ENCODE peak calls at places on chromosomes 3 and 15, in four cellular contexts. One of them, this sample, is unnamed.

GRCh38 chr3:113079532-113079931 is 88.7 kb downstream of the GTPBP8 start:
- DNase-seq in fibroblast of lung: no peak
- DNase-seq in ovary: no peak
- DNase-seq in sigmoid colon: no peak
- DNase-seq in this sample: peak; percentile 22

GRCh38 chr15:61084944-61085367 is 144.1 kb downstream of the RORA start:
- DNase-seq in fibroblast of lung: no peak
- DNase-seq in ovary: no peak
- DNase-seq in sigmoid colon: no peak
- DNase-seq in this sample: peak; percentile 31

GRCh38 chr15:101000271-101000681 is 81.1 kb downstream of the LRRK1 start:
- DNase-seq in fibroblast of lung: no peak
- DNase-seq in ovary: no peak
- DNase-seq in sigmoid colon: no peak
- DNase-seq in this sample: no peak

GRCh38 chr3:99902091-99902490 is 84.4 kb downstream of the CMSS1 start:
- DNase-seq in fibroblast of lung: peak; percentile 4
- DNase-seq in ovary: no peak
- DNase-seq in sigmoid colon: no peak
- DNase-seq in this sample: no peak

GRCh38 chr3:13308406-13308805 is 111.7 kb downstream of the NUP210 start:
- DNase-seq in fibroblast of lung: peak; percentile 11
- DNase-seq in ovary: no peak
- DNase-seq in sigmoid colon: no peak
- DNase-seq in this sample: peak; percentile 70

GRCh38 chr15:44812029-44812517 is 75.7 kb downstream of the TRIM69 start:
- DNase-seq in fibroblast of lung: no peak
- DNase-seq in ovary: no peak
- DNase-seq in sigmoid colon: no peak
- DNase-seq in this sample: no peak

GRCh38 chr3:61443886-61444285 is 117.5 kb upstream of the PTPRG start:
- DNase-seq in fibroblast of lung: no peak
- DNase-seq in ovary: no peak
- DNase-seq in sigmoid colon: no peak
- DNase-seq in this sample: no peak

GRCh38 chr3:128429275-128429674 is 37.4 kb downstream of the DNAJB8 start:
- DNase-seq in fibroblast of lung: no peak
- DNase-seq in ovary: no peak
- DNase-seq in sigmoid colon: no peak
- DNase-seq in this sample: no peak

GRCh38 chr3:49841126-49841525 is 15.2 kb downstream of the TRAIP start:
- DNase-seq in fibroblast of lung: peak; percentile 28
- DNase-seq in ovary: no peak
- DNase-seq in sigmoid colon: no peak
- DNase-seq in this sample: no peak

GRCh38 chr15:90451215-90451850 is 63.3 kb downstream of the IQGAP1 start:
- DNase-seq in fibroblast of lung: peak; percentile 85
- DNase-seq in ovary: no peak
- DNase-seq in sigmoid colon: no peak
- DNase-seq in this sample: no peak

GRCh38 chr3:3625461-3626271 is 173.6 kb upstream of the LRRN1 start:
- DNase-seq in fibroblast of lung: no peak
- DNase-seq in ovary: no peak
- DNase-seq in sigmoid colon: no peak
- DNase-seq in this sample: no peak

GRCh38 chr3:23992051-23992628 is 47.1 kb downstream of the NR1D2 start:
- DNase-seq in fibroblast of lung: peak; percentile 51
- DNase-seq in ovary: no peak
- DNase-seq in sigmoid colon: no peak
- DNase-seq in this sample: no peak

DNA sequence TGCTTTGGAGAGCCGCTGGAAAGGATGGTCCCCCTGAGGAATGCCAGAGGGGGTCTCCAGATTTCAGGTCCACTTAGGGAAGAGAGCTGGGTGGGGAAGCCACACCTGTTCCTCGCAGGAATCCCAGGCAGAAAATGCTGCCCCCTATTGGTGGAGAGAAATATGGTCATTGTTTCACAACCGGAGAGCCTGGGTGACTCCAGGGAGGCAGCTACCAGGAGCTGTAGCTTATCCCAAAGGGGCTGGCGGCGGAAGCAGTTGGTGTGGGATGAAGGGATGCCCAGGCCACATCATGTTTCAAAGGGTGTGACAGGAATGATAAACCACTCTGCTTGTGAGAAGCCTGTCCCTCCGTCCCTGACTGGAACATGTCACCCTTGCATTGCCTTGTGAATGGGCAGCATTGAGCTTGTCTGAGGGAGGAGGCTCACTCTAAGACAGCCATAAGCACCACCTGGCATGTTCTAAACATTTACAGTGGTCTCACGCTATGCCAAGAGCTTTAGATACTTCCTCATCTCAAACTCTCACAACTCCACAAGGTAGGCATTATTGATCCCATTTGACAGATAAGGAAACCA is 34.5 kb downstream of the POMGNT2 start:
- DNase-seq in fibroblast of lung: no peak
- DNase-seq in ovary: no peak
- DNase-seq in sigmoid colon: no peak
- DNase-seq in this sample: no peak
- TF ChIP-seq CTCF in fibroblast of lung: peak; percentile 43
- TF ChIP-seq CTCF in ovary: no peak
- TF ChIP-seq CTCF in sigmoid colon: no peak
- TF ChIP-seq CTCF in this sample: no peak

GRCh38 chr15:82647045-82647834 is at the start of gene CPEB1:
- DNase-seq in fibroblast of lung: peak; percentile 51
- DNase-seq in ovary: peak; percentile 84
- DNase-seq in sigmoid colon: peak; percentile 88
- DNase-seq in this sample: peak; percentile 68
- TF ChIP-seq CTCF in fibroblast of lung: peak; percentile 12
- TF ChIP-seq CTCF in ovary: no peak
- TF ChIP-seq CTCF in sigmoid colon: no peak
- TF ChIP-seq CTCF in this sample: no peak

GRCh38 chr15:92391640-92392039 is 2.0 kb upstream of the ST8SIA2 start:
- DNase-seq in fibroblast of lung: peak; percentile 20
- DNase-seq in ovary: no peak
- DNase-seq in sigmoid colon: no peak
- DNase-seq in this sample: peak; percentile 40
- TF ChIP-seq CTCF in fibroblast of lung: no peak
- TF ChIP-seq CTCF in ovary: no peak
- TF ChIP-seq CTCF in sigmoid colon: no peak
- TF ChIP-seq CTCF in this sample: peak; percentile 12

GRCh38 chr3:37833790-37834189 is 27.9 kb upstream of the CTDSPL start:
- DNase-seq in fibroblast of lung: no peak
- DNase-seq in ovary: no peak
- DNase-seq in sigmoid colon: no peak
- DNase-seq in this sample: no peak
- TF ChIP-seq CTCF in fibroblast of lung: no peak
- TF ChIP-seq CTCF in ovary: no peak
- TF ChIP-seq CTCF in sigmoid colon: no peak
- TF ChIP-seq CTCF in this sample: no peak

GRCh38 chr3:9686050-9686384 is 17.6 kb upstream of the CPNE9 start:
- DNase-seq in fibroblast of lung: no peak
- DNase-seq in ovary: no peak
- DNase-seq in sigmoid colon: no peak
- DNase-seq in this sample: no peak
- TF ChIP-seq CTCF in fibroblast of lung: no peak
- TF ChIP-seq CTCF in ovary: no peak
- TF ChIP-seq CTCF in sigmoid colon: no peak
- TF ChIP-seq CTCF in this sample: no peak

DNA sequence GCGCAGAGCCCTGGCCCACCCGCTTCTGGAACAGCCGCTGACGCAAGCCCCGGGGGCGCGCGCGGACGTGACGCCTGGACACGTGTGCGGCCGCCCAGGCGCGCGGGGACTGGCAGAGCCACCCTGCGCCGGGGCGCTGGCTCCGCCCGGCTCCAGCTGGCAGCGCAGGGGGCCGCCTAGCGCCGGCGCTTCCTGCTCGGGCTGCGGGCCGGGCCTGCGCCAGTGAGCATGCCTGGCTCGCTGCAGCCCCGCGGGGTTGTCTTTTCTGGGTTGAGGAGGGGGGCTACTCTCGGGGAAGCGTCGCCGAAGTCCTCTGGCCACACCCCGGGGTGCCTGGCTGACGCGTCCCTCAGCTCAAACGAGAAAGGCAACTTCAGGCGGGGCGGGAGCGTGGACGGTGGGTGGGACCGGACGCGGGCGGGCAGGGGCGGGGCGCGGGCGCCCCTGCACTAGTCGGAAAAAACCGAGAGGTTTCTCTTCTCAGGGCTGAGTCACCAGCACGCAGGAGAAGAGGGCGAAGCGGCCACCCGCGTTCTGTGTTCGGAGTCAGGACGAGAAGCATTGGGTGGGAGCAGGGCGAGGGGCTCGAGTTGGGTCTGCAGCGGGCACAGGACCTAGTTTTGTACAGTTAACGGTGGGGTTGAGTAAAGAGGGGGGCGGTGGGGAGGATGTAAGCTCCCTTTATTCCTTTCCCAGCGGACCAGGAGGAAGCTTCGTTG is at the start of gene SIAH2:
- DNase-seq in fibroblast of lung: peak; percentile 95
- DNase-seq in ovary: peak; percentile 91
- DNase-seq in sigmoid colon: peak; percentile 96
- DNase-seq in this sample: peak; percentile 92
- TF ChIP-seq CTCF in fibroblast of lung: no peak
- TF ChIP-seq CTCF in ovary: peak; percentile 29
- TF ChIP-seq CTCF in sigmoid colon: no peak
- TF ChIP-seq CTCF in this sample: no peak

GRCh38 chr3:186571644-186572013 is 1.1 kb downstream of the DNAJB11 start:
- DNase-seq in fibroblast of lung: no peak
- DNase-seq in ovary: no peak
- DNase-seq in sigmoid colon: no peak
- DNase-seq in this sample: no peak
- TF ChIP-seq CTCF in fibroblast of lung: no peak
- TF ChIP-seq CTCF in ovary: no peak
- TF ChIP-seq CTCF in sigmoid colon: no peak
- TF ChIP-seq CTCF in this sample: no peak

GRCh38 chr15:32824777-32825176 is 107.0 kb downstream of the GREM1 start:
- DNase-seq in fibroblast of lung: peak; percentile 61
- DNase-seq in ovary: no peak
- DNase-seq in sigmoid colon: no peak
- DNase-seq in this sample: no peak
- TF ChIP-seq CTCF in fibroblast of lung: no peak
- TF ChIP-seq CTCF in ovary: no peak
- TF ChIP-seq CTCF in sigmoid colon: no peak
- TF ChIP-seq CTCF in this sample: no peak